ENCODE peak calls at places on chromosomes 4 and X, in four cellular contexts. A, B, D and I are unnamed samples.

GRCh38 chrX:15529165-15529564 is 28.6 kb downstream of the BMX start:
- DNase-seq in A (no peak), B (no peak), D (no peak), I (peak)

GRCh38 chrX:153387987-153388721 is 13.0 kb downstream of the PNMA6E start:
- DNase-seq in A (no peak), B (no peak), D (no peak), I (no peak)

GRCh38 chrX:15563056-15563455 is 37.7 kb downstream of the ACE2 start:
- DNase-seq in A (no peak), B (no peak), D (no peak), I (no peak)

GRCh38 chr4:140286503-140286902 is 86.9 kb upstream of the SCOC start:
- DNase-seq in A (no peak), B (no peak), D (no peak), I (no peak)

GRCh38 chr4:25128671-25129070 is 31.6 kb downstream of the SEPSECS start:
- DNase-seq in A (no peak), B (no peak), D (no peak), I (no peak)

GRCh38 chrX:13085533-13085932 is 41.1 kb upstream of the FAM9C start:
- DNase-seq in A (no peak), B (no peak), D (no peak), I (no peak)

GRCh38 chr4:8285976-8286718 is 16.6 kb downstream of the HTRA3 start:
- DNase-seq in A (no peak), B (no peak), D (no peak), I (no peak)

GRCh38 chr4:143282170-143282760 is 54.4 kb upstream of the GAB1 start:
- DNase-seq in A (no peak), B (peak), D (peak), I (no peak)

GRCh38 chr4:4677825-4678522 is 136.1 kb upstream of the STX18 start:
- DNase-seq in A (peak), B (peak), D (peak), I (peak)

GRCh38 chr4:124146071-124146470 is 566.5 kb downstream of the ANKRD50 start:
- DNase-seq in A (no peak), B (no peak), D (no peak), I (no peak)

GRCh38 chr4:1080961-1081688 is 32.2 kb downstream of the RNF212 start:
- DNase-seq in A (no peak), B (no peak), D (peak), I (no peak)

GRCh38 chr4:186144180-186144579 is 39.7 kb downstream of the FAM149A start:
- DNase-seq in A (peak), B (peak), D (peak), I (peak)

GRCh38 chrX:66232296-66232695 is 68.2 kb downstream of the HEPH start:
- DNase-seq in A (no peak), B (no peak), D (no peak), I (no peak)

GRCh38 chr4:141905751-141906150 is 269.4 kb downstream of the IL15 start:
- DNase-seq in A (no peak), B (peak), D (peak), I (no peak)

GRCh38 chrX:149504226-149504914 is 736 bp downstream of the IDS start:
- DNase-seq in A (peak), B (peak), D (no peak), I (peak)

GRCh38 chrX:31057691-31058090 is 14.2 kb downstream of the FTHL17 start:
- DNase-seq in A (no peak), B (no peak), D (no peak), I (no peak)

GRCh38 chr4:152259866-152260265 is 276.0 kb downstream of the FBXW7 start:
- DNase-seq in A (no peak), B (no peak), D (peak), I (peak)

GRCh38 chr4:183798249-183798920 is 106.7 kb upstream of the STOX2 start:
- DNase-seq in A (peak), B (no peak), D (no peak), I (no peak)

GRCh38 chr4:3201718-3202702 is 46.9 kb upstream of the MSANTD1 start:
- DNase-seq in A (no peak), B (peak), D (peak), I (no peak)

GRCh38 chrX:40864972-40865371 is 129.6 kb upstream of the MED14 start:
- DNase-seq in A (no peak), B (no peak), D (peak), I (no peak)

GRCh38 chr4:152678841-152679240 is 956 bp downstream of the TMEM154 start:
- DNase-seq in A (no peak), B (peak), D (no peak), I (peak)

GRCh38 chr4:1122501-1122900 is 9.1 kb upstream of the RNF212 start:
- DNase-seq in A (no peak), B (no peak), D (no peak), I (no peak)